ENCODE peak calls at places on chromosomes 5 and 9, in seven cellular contexts. U is CD8-positive, alpha-beta memory T cell; N is mesendoderm; V is heart right ventricle; O is neural progenitor cell; G is IMR-90; T is CD8-positive, alpha-beta T cell. K is an unnamed sample. For H3K4me1, the result is how much of the 10 kb centered on the place peaks cover.

GRCh38 chr5:15105799-15106393 is 234.3 kb upstream of the ANKH start:
- DNase-seq in U (no peak), N (peak), V (no peak), O (peak), G (peak), T (no peak), K (peak)

GRCh38 chr9:97907632-97908031 is 14.7 kb downstream of the TRMO start:
- DNase-seq in U (no peak), N (no peak), V (no peak), O (no peak), G (no peak), T (no peak), K (no peak)

GRCh38 chr9:107422189-107422802 is 67.3 kb downstream of the KLF4 start:
- DNase-seq in U (no peak), N (peak), V (peak), O (peak), G (peak), T (no peak), K (peak)

GRCh38 chr5:67350600-67351315 is 154.2 kb upstream of the CD180 start:
- DNase-seq in U (peak), N (no peak), V (no peak), O (no peak), G (no peak), T (peak), K (no peak)

GRCh38 chr5:45694255-45694834 is 1.8 kb downstream of the HCN1 start:
- DNase-seq in U (no peak), N (no peak), V (no peak), O (peak), G (no peak), T (no peak), K (no peak)

GRCh38 chr5:102670224-102670836 is 84.8 kb upstream of the PAM start:
- DNase-seq in U (no peak), N (peak), V (peak), O (peak), G (no peak), T (no peak), K (peak)

GRCh38 chr5:104733063-104733719 is 1170.6 kb upstream of the NUDT12 start:
- DNase-seq in U (no peak), N (no peak), V (no peak), O (no peak), G (no peak), T (no peak), K (no peak)

GRCh38 chr5:177178905-177179304 is 45.3 kb downstream of the NSD1 start:
- DNase-seq in U (no peak), N (no peak), V (no peak), O (no peak), G (no peak), T (no peak), K (no peak)

GRCh38 chr9:122941560-122942234 is 877 bp downstream of the RABGAP1 start:
- DNase-seq in U (no peak), N (peak), V (no peak), O (no peak), G (peak), T (no peak), K (no peak)

GRCh38 chr9:91949293-91949945 is 609 bp downstream of the ROR2 start:
- DNase-seq in U (no peak), N (no peak), V (no peak), O (peak), G (no peak), T (no peak), K (no peak)

GRCh38 chr5:120913396-120913795 is 449.3 kb downstream of the PRR16 start:
- DNase-seq in U (no peak), N (no peak), V (no peak), O (peak), G (no peak), T (no peak), K (peak)

GRCh38 chr9:14573319-14573718 is 119.9 kb downstream of the ZDHHC21 start:
- DNase-seq in U (no peak), N (no peak), V (no peak), O (no peak), G (no peak), T (no peak), K (no peak)

GRCh38 chr9:129111762-129112151 is 542 bp downstream of the PTPA start:
- DNase-seq in U (no peak), N (peak), V (no peak), O (peak), G (peak), T (peak), K (peak)

GRCh38 chr5:139141841-139142240 is 56.3 kb downstream of the SIL1 start:
- DNase-seq in U (no peak), N (no peak), V (peak), O (no peak), G (peak), T (no peak), K (no peak)

GRCh38 chr5:125394661-125395280 is 648.3 kb upstream of the ZNF608 start:
- DNase-seq in U (no peak), N (no peak), V (no peak), O (no peak), G (no peak), T (no peak), K (no peak)

GRCh38 chr5:150794927-150795326 is 16.4 kb downstream of the SMIM3 start:
- DNase-seq in U (no peak), N (no peak), V (no peak), O (no peak), G (no peak), T (no peak), K (no peak)

GRCh38 chr9:15142903-15143534 is 164.0 kb downstream of the TTC39B start:
- DNase-seq in U (peak), N (peak), V (no peak), O (peak), G (peak), T (no peak), K (no peak)

GRCh38 chr5:150763023-150763793 is 4.4 kb upstream of the DCTN4 start:
- DNase-seq in U (no peak), N (no peak), V (peak), O (no peak), G (peak), T (no peak), K (peak)

GRCh38 chr5:75331-76320 is 16.3 kb upstream of the PLEKHG4B start:
- DNase-seq in U (no peak), N (no peak), V (no peak), O (no peak), G (no peak), T (no peak), K (no peak)
- H3K4me1 ChIP-seq in U (under half), N (under half), V (under half), O (under half), G (under half), T (under half), K (under half)

DNA sequence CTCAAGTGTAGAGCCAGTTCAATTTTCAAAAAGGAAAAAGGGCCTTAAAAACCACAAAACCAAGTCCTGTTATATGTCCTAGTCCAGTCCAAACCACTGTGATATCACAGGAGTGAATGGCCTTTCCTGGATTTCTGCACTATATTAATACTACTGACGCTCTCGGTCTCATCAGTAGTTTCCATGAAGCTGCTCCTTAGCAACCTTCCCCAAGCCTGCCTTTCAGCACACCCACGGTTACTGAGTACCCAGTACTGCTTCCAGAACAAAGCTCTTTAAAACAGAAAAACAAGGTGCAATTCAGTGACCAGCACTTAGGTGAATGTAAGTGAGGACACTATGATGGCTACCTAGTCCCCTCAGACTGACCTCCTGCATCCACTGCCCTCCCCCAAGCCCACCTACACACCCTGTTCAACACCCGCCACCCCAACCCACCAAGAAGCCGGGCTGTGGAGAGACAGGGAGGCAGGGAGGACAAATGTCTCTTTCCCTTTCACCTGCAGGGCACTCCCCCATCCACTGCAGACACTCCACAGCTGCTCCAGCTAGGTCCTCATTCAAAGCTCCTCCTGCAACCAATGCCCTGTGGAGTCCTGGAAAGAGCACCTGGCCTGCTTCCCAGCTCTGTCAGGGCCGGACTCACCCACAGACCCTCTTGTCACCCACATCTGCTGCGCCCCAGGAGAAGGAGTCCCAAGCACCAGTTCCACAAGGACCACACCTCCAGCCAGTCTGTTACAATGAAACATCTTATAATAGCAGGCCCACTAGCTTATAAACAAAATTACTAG is 25.9 kb downstream of the PSMB7 start:
- DNase-seq in U (no peak), N (no peak), V (no peak), O (no peak), G (no peak), T (no peak), K (no peak)
- H3K4me1 ChIP-seq in U (under half), N (under half), V (half or more), O (under half), G (under half), T (under half), K (under half)

GRCh38 chr9:121275781-121276658 is 8.1 kb downstream of the GSN start:
- DNase-seq in U (no peak), N (no peak), V (no peak), O (no peak), G (no peak), T (no peak), K (no peak)
- H3K4me1 ChIP-seq in U (under half), N (under half), V (half or more), O (under half), G (under half), T (under half), K (under half)

DNA sequence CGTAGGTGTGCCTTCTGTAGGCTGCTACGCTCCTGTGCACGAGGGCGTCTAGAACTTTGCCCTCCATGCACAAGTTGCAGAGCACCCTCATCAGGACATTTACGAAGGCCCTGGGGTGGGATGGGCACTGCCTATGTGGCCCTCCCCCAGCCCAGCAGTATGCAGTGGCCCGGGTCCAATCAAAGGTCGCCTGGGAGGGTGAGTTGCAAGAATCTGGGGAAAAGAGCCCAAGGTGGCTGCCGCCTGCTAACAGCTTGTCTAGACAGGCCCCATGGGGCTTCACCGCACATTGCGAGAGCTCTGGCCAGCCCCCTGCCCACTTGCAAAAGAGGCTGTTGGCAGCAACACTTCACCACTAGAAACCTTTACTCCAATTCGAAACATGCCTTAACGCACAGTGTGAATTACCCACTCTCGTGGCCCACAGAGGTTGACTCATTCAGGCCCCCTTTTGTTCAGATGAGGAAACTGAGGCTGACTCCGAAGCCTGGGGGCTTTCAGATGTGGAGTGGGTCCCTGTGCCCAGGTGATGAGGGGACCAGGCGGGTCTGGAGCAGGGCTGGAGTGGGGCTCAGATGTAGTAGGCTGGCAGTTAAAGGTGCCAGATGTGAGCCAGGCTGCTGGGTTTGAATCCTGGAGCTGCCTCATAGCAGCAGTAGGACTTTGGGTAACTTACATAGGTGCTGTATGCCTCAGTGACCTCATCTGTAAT is 31.8 kb upstream of the IL17B start:
- DNase-seq in U (no peak), N (peak), V (no peak), O (no peak), G (peak), T (no peak), K (no peak)
- H3K4me1 ChIP-seq in U (under half), N (under half), V (half or more), O (under half), G (under half), T (under half), K (under half)

DNA sequence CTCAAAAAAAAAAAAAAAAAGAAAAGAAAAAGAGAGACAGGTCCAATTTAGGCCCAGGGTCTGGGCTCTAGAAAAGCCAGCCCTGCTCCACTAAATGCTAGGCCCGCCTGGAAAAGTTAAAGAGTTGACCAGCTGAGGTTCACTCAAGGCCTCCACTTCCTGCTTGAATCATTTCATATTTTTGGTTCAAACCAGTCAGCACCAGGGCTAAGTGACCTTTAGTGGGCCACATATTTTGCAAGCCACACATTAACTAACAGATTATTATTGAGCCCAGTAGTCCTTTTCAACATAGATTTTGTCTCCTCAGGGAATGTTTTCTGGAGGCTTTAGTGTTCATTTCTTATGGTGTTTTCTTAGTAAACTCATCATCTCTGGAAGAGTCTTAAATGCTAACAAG is 156.6 kb downstream of the TLR4 start:
- DNase-seq in U (no peak), N (no peak), V (no peak), O (no peak), G (no peak), T (no peak), K (no peak)
- H3K4me1 ChIP-seq in U (under half), N (under half), V (under half), O (under half), G (under half), T (under half), K (under half)

DNA sequence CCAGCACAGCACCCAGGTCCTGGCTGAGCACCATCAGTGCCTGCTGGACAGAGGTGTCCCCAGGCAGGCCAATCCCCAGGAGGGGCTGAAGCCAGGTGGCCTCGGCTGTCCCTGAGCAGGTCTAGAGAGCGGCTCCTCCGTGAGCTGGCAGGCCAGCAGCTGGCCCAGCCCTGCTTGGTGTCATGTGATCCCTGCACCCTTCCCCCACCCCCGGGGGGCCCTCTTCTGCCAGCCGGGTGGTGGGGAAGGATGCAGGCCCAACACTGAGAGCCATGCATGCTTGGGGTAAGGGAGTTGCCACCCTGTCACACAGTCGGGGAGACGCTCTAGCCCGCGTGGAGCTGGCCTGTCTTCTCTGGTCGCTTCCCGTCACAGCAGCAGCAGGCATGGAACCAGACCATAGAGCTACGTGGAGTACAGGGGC is 7.1 kb downstream of the RALGDS start:
- DNase-seq in U (no peak), N (no peak), V (peak), O (no peak), G (peak), T (no peak), K (no peak)
- H3K4me1 ChIP-seq in U (half or more), N (under half), V (half or more), O (under half), G (under half), T (half or more), K (under half)